ENCODE peak calls at places on chromosome 14, in seven cellular contexts. D is endothelial cell of umbilical vein; U is skeletal muscle cell; I is naive thymus-derived CD8-positive, alpha-beta T cell; F is GDM1; M is RKO; J is NCI-H1417 treated with DMSO at 0.1 percent for 48 hours. Q is an unnamed sample.

GRCh38 chr14:61589691-61590521 is 105.4 kb upstream of the HIF1A start:
- DNase-seq in D (no peak), U (no peak), I (no peak), F (no peak), M (no peak), J (no peak), Q (no peak)

GRCh38 chr14:47678993-47679392 is 3.6 kb upstream of the MDGA2 start:
- DNase-seq in D (no peak), U (no peak), I (no peak), F (no peak), M (no peak), J (no peak), Q (no peak)

GRCh38 chr14:91092095-91092494 is 21.8 kb upstream of the DGLUCY start:
- DNase-seq in D (no peak), U (no peak), I (no peak), F (no peak), M (no peak), J (no peak), Q (no peak)

GRCh38 chr14:94292526-94292871 is 569 bp downstream of the SERPINA10 start:
- DNase-seq in D (no peak), U (no peak), I (no peak), F (no peak), M (no peak), J (no peak), Q (no peak)

GRCh38 chr14:92945544-92945943 is 22.6 kb downstream of the CHGA start:
- DNase-seq in D (no peak), U (no peak), I (no peak), F (no peak), M (no peak), J (no peak), Q (no peak)

GRCh38 chr14:31380106-31380505 is 40.2 kb downstream of the HEATR5A start:
- DNase-seq in D (no peak), U (no peak), I (no peak), F (no peak), M (no peak), J (no peak), Q (no peak)

GRCh38 chr14:29558516-29558915 is 369.1 kb downstream of the PRKD1 start:
- DNase-seq in D (no peak), U (no peak), I (no peak), F (no peak), M (no peak), J (no peak), Q (no peak)

GRCh38 chr14:30312214-30312613 is 246.7 kb upstream of the G2E3 start:
- DNase-seq in D (no peak), U (no peak), I (no peak), F (no peak), M (no peak), J (no peak), Q (no peak)

GRCh38 chr14:34794941-34795340 is 80.2 kb downstream of the BAZ1A start:
- DNase-seq in D (no peak), U (no peak), I (no peak), F (no peak), M (no peak), J (no peak), Q (no peak)

GRCh38 chr14:35366048-35366428 is 38.5 kb downstream of the NFKBIA start:
- DNase-seq in D (peak), U (no peak), I (no peak), F (peak), M (peak), J (no peak), Q (no peak)

GRCh38 chr14:31395119-31395518 is 25.2 kb downstream of the HEATR5A start:
- DNase-seq in D (no peak), U (no peak), I (no peak), F (no peak), M (no peak), J (no peak), Q (no peak)

GRCh38 chr14:77322951-77323350 is 2.1 kb downstream of the GSTZ1 start:
- DNase-seq in D (no peak), U (no peak), I (no peak), F (no peak), M (no peak), J (no peak), Q (no peak)

GRCh38 chr14:65833256-65833880 is 420.8 kb downstream of the FUT8 start:
- DNase-seq in D (no peak), U (no peak), I (no peak), F (no peak), M (no peak), J (no peak), Q (no peak)

GRCh38 chr14:72736348-72736747 is 157.6 kb downstream of the DPF3 start:
- DNase-seq in D (no peak), U (no peak), I (no peak), F (no peak), M (no peak), J (no peak), Q (no peak)

GRCh38 chr14:59123975-59124374 is 64.5 kb upstream of the DAAM1 start:
- DNase-seq in D (no peak), U (no peak), I (no peak), F (no peak), M (peak), J (no peak), Q (no peak)

GRCh38 chr14:98906123-98906995 is 365.6 kb downstream of the BCL11B start:
- DNase-seq in D (no peak), U (no peak), I (no peak), F (no peak), M (no peak), J (no peak), Q (no peak)

Q was measured in NCI-H1436 treated with DMSO at 0.1 percent for 48 hours.